ENCODE peak calls at places on chromosomes 1 and 21, in six cellular contexts. C, P, W, L, V and I are unnamed samples.

GRCh38 chr1:39926343-39926769 is 24.6 kb upstream of the MYCL start:
- DNase-seq in C (no peak), P (no peak), W (no peak), L (no peak), V (no peak), I (no peak)

GRCh38 chr1:233381806-233382205 is 54.3 kb downstream of the MAP3K21 start:
- DNase-seq in C (no peak), P (no peak), W (no peak), L (no peak), V (no peak), I (no peak)

GRCh38 chr1:45141247-45142003 is 65.0 kb downstream of the ZSWIM5 start:
- DNase-seq in C (no peak), P (no peak), W (peak), L (no peak), V (no peak), I (no peak)

GRCh38 chr21:34908424-34909055 is 140.6 kb downstream of the RUNX1 start:
- DNase-seq in C (no peak), P (no peak), W (no peak), L (no peak), V (no peak), I (no peak)

GRCh38 chr1:200373811-200374231 is 36.0 kb downstream of the ZNF281 start:
- DNase-seq in C (no peak), P (no peak), W (no peak), L (no peak), V (no peak), I (no peak)

GRCh38 chr1:236021424-236022135 is 43.3 kb downstream of the NID1 start:
- DNase-seq in C (no peak), P (no peak), W (no peak), L (peak), V (no peak), I (peak)

GRCh38 chr1:11960710-11961109 is 19.5 kb upstream of the MFN2 start:
- DNase-seq in C (no peak), P (no peak), W (no peak), L (no peak), V (no peak), I (no peak)

GRCh38 chr1:160114085-160114484 is 1.5 kb upstream of the ATP1A2 start:
- DNase-seq in C (no peak), P (no peak), W (no peak), L (no peak), V (no peak), I (no peak)

GRCh38 chr1:33363470-33363861 is 42.6 kb upstream of the A3GALT2 start:
- DNase-seq in C (no peak), P (no peak), W (no peak), L (no peak), V (no peak), I (no peak)

GRCh38 chr1:179872558-179872957 is 5.0 kb downstream of the TOR1AIP2 start:
- DNase-seq in C (no peak), P (no peak), W (no peak), L (no peak), V (no peak), I (no peak)
- TF ChIP-seq CTCF in C (no peak), P (no peak), W (no peak), L (no peak), V (no peak), I (no peak)

DNA sequence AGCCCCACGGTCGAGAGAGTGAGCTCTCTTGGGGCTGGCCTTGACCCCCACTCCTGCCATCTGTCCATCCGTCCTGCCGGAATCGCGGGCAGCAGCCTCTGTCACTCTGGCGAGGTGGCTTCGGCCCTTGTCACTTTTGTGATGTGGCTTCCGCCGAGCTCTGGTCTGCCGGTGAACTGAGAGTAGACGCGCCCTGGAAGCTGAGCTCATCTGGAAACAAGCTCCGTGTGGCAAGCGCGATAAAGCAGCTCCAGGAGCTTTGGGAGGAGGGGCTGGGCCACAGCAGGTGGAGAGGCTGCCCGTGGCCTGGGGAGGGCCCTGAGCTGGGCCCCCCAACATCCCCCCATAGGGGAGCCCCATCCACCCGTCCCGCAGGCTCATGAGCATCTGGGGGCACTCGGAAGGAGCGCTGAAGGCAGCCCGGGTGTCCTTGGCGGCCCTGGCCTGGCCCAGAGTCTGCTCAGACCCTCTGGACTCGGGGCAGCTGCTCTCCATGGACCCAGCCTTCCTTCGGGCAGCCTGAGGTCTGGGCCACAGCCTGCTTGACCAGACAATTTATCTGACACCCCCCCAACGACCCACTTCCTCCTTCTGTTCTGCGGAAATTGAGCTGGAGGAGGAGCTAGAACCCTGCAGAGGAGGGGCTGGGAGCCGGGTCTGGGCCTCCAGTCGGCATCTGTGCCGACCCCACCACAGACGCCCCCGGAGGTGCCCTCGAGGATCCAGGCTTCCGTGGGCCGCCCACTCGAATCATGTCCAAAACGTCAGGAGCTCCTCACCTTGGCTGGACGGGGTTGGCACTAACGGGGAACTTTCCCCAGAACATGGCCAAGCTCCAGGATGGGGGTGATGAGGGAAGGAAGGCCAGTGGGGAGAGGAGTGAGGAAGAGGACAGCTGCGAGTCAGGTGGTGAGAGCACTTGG is 59.1 kb downstream of the SLC19A1 start:
- DNase-seq in C (no peak), P (no peak), W (no peak), L (no peak), V (no peak), I (no peak)
- H3K4me3 ChIP-seq in C (no peak), P (no peak), W (no peak), L (no peak), V (peak), I (no peak)

GRCh38 chr21:45836694-45837670 is 144.6 kb upstream of the COL6A1 start:
- DNase-seq in C (no peak), P (no peak), W (no peak), L (no peak), V (no peak), I (no peak)
- TF ChIP-seq CTCF in C (no peak), P (no peak), W (no peak), L (no peak), V (no peak), I (no peak)

GRCh38 chr1:9577423-9577822 is 11.3 kb upstream of the TMEM201 start:
- DNase-seq in C (no peak), P (no peak), W (no peak), L (no peak), V (no peak), I (no peak)

GRCh38 chr1:9576903-9577302 is 11.8 kb upstream of the TMEM201 start:
- DNase-seq in C (no peak), P (no peak), W (no peak), L (no peak), V (no peak), I (no peak)

DNA sequence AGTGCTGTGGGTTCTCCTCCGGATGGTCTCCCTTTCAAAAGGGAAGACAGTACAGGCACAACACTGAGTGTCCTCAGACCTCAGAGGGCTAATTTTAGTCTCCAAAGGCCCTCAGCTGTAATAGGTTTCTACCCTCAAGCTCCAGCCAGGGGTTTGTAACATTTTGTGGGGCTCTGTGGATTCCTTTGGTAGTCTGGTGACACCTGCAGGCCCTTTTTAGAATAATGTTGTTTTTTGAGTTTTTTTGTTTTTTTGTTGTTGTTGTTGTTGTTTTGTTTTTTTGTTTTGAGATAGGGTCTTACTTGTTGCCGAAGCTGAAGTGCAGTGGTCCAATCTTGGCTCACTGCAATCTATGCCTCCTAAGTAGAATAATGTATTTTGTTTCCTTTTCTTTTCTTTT is 15.0 kb upstream of the TMEM201 start:
- DNase-seq in C (no peak), P (no peak), W (no peak), L (no peak), V (no peak), I (no peak)
- H3K4me3 ChIP-seq in C (no peak), P (no peak), W (no peak), L (no peak), V (no peak), I (no peak)

GRCh38 chr1:218546314-218546713 is 201.2 kb downstream of the TGFB2 start:
- DNase-seq in C (no peak), P (no peak), W (no peak), L (no peak), V (no peak), I (no peak)
- TF ChIP-seq CTCF in C (no peak), P (peak), W (no peak), L (no peak), V (no peak), I (peak)

DNA sequence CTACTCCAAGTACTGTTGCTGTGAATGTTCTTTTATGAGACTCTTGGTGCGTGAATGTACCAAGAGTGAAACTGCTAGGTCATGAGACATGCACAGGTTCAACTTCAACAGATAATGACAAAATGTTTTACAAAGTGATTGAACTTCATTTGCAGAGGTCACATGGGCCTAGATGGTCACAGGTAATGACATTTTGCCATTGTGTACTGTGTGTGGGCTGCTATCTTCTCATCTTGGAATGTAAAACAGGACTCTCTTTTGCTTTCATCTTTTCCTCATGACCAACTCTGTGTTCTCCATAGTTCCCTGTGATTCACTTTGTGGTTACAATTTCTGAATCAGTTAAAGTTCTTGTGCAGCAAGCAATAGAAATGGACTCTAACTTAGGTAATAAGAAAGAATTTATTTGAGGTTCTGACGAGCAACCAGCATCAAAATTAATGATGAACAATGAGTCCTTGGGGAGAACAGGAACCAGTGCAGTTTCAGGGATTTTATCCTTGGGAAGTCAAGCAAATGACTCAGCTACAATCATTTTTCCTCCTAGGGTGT is 16.2 kb upstream of the TSNAX start:
- DNase-seq in C (no peak), P (peak), W (no peak), L (no peak), V (no peak), I (peak)
- H3K4me3 ChIP-seq in C (no peak), P (no peak), W (no peak), L (no peak), V (no peak), I (no peak)